ENCODE peak calls at places on chromosomes 11 and 22, in seven cellular contexts. N is fibroblast of lung, T is tibial nerve, L is psoas muscle, A is neural progenitor cell, I is HL-60, K is thyroid gland. Z is an unnamed sample.

GRCh38 chr22:35632902-35633301 is 15.3 kb upstream of the APOL6 start:
- DNase-seq in N (no peak), A (no peak), K (no peak), L (no peak), I (no peak), T (no peak), Z (no peak)

GRCh38 chr11:44484211-44484610 is 81.3 kb upstream of the CD82 start:
- DNase-seq in T (no peak), A (peak), K (peak), L (no peak), I (no peak), N (no peak), Z (no peak)

GRCh38 chr11:22685111-22685510 is 18.7 kb downstream of the GAS2 start:
- DNase-seq in I (no peak), L (no peak), K (no peak), A (no peak), N (no peak), T (no peak), Z (no peak)

GRCh38 chr11:72684236-72684912 is 10.2 kb upstream of the PDE2A start:
- DNase-seq in N (peak), I (peak), T (peak), K (peak), A (peak), L (peak), Z (no peak)

GRCh38 chr22:22893891-22894739 is 6.5 kb downstream of the IGLL5 start:
- DNase-seq in I (no peak), A (no peak), L (no peak), K (no peak), N (no peak), T (no peak), Z (peak)

GRCh38 chr11:59767212-59767611 is 12.0 kb downstream of the STX3 start:
- DNase-seq in I (peak), N (no peak), L (no peak), T (no peak), A (no peak), K (no peak), Z (no peak)

GRCh38 chr11:128684582-128685382 is 9.1 kb upstream of the FLI1 start:
- DNase-seq in I (no peak), A (peak), L (no peak), T (no peak), N (no peak), K (no peak), Z (no peak)

GRCh38 chr11:19110290-19110689 is 6.7 kb upstream of the ZDHHC13 start:
- DNase-seq in L (peak), N (no peak), K (peak), I (no peak), A (peak), T (no peak), Z (no peak)

GRCh38 chr11:26017322-26017860 is 314.5 kb upstream of the ANO3 start:
- DNase-seq in T (no peak), I (no peak), N (no peak), L (no peak), A (no peak), K (no peak), Z (no peak)

GRCh38 chr22:46730568-46731245 is 7.3 kb downstream of the CERK start:
- DNase-seq in K (no peak), L (no peak), T (no peak), A (no peak), I (no peak), N (no peak), Z (no peak)

GRCh38 chr11:44928807-44929206 is 21.9 kb downstream of the TP53I11 start:
- DNase-seq in K (no peak), L (no peak), I (no peak), N (no peak), A (peak), T (no peak), Z (no peak)

GRCh38 chr11:87437133-87437843 is 399.6 kb downstream of the TMEM135 start:
- DNase-seq in K (no peak), T (no peak), A (no peak), I (no peak), N (no peak), L (no peak), Z (no peak)

GRCh38 chr11:34342008-34342533 is 15.7 kb downstream of the ABTB2 start:
- DNase-seq in N (peak), A (peak), T (peak), L (peak), K (no peak), I (no peak), Z (peak)

GRCh38 chr11:74024630-74025029 is 15.7 kb upstream of the UCP3 start:
- DNase-seq in I (no peak), K (peak), A (no peak), T (peak), N (peak), L (peak), Z (no peak)

GRCh38 chr22:49198705-49199084 is 629.0 kb downstream of the BRD1 start:
- DNase-seq in T (no peak), I (no peak), N (no peak), K (no peak), L (no peak), A (no peak), Z (no peak)

GRCh38 chr22:11066458-11067285 is 4461.3 kb upstream of the OR11H1 start:
- DNase-seq in I (no peak), L (peak), N (no peak), T (no peak), A (no peak), K (no peak), Z (no peak)

GRCh38 chr11:95134491-95134890 is 44.8 kb downstream of the ENDOD1 start:
- DNase-seq in I (no peak), N (peak), L (no peak), A (no peak), K (no peak), T (no peak), Z (peak)

GRCh38 chr11:36091256-36091811 is 147.5 kb downstream of the LDLRAD3 start:
- DNase-seq in L (no peak), I (peak), K (no peak), N (peak), T (no peak), A (no peak), Z (no peak)

GRCh38 chr11:97909544-97910394 is 1111.0 kb upstream of the CNTN5 start:
- DNase-seq in K (no peak), L (no peak), A (no peak), T (no peak), N (peak), I (no peak), Z (no peak)

GRCh38 chr11:121615506-121615905 is 162.7 kb upstream of the SORL1-AS1 start:
- DNase-seq in L (no peak), T (no peak), N (peak), I (no peak), A (no peak), K (no peak), Z (no peak)

GRCh38 chr11:31295308-31295707 is 74.2 kb downstream of the DCDC1 start:
- DNase-seq in N (no peak), I (no peak), L (no peak), T (no peak), A (no peak), K (no peak), Z (no peak)

GRCh38 chr22:27799334-27800249 is 2.0 kb downstream of the MN1 start:
- DNase-seq in I (no peak), N (no peak), A (peak), T (no peak), K (peak), L (peak), Z (no peak)

GRCh38 chr11:61061081-61061826 is 41.0 kb upstream of the CD5 start:
- DNase-seq in K (no peak), L (no peak), T (no peak), I (peak), N (peak), A (no peak), Z (no peak)

DNA sequence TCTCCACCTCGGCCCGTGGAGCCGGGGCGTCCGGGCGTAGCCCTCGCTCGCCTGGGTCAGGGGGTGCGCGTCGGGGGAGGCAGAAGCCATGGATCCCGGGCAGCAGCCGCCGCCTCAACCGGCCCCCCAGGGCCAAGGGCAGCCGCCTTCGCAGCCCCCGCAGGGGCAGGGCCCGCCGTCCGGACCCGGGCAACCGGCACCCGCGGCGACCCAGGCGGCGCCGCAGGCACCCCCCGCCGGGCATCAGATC is 439 bp downstream of the YAP1 start:
- DNase-seq in T (no peak), I (no peak), L (no peak), A (no peak), K (no peak), N (no peak), Z (no peak)
- H3K27ac ChIP-seq in T (peak), I (no peak), L (peak), A (peak), K (peak), N (peak), Z (peak)

DNA sequence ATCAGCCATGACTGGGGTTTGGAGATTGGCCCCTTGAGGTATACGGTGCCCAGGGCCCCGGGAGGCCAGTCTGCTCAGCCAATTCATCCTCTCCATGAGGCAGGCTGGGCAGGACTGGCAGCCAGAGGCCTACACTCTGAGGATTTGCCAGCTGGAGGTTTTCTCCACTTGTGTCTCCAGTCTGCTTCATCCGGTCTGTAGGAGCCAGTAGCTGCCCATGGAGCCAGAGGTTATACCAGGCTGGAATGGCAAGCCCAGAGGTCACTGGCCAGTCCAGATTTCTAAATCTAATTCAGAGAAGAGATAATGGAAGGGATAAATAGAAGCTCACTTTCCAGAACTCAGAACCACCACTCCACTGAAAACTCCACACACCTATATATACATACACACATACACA is 10.0 kb downstream of the FHIP1B start:
- DNase-seq in K (no peak), N (no peak), L (no peak), A (no peak), I (no peak), T (no peak), Z (no peak)
- H3K27ac ChIP-seq in K (no peak), N (no peak), L (no peak), A (no peak), I (no peak), T (no peak), Z (no peak)

DNA sequence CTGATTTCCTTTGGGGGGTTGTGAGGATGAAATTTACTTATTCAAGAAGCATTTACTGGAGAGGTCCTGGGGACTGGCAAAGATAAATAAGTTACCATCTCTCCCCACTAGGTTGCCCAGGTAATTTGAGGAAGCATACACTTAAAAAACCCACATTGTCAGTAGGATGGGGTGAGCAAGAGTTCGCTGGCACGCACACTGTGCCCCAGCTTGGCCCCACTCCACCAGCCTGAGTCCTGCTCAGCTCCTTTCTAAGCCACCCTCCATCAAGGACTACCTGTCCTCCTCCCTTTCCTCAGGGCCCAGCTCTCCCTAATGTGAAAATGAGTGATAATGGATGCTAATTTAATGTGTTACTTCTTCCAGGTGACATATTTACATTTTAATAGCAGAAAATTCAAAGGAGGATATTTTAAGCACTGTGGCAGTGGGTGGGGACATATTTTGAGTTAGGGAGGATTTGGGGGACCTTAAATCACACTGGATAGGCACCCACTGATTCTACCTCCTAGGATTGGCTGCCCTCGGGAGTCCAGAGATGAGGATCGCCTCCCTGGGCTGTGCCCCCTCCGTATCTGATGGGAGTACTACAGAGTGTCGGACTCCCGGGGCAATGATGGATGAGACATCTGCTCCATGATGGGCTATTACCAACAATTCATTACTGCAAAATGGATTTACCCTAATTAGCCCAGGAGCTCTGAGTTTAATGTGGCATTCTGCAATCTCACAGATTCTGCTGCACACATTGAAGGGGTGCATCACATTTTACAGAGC is 216.7 kb upstream of the PLET1 start:
- DNase-seq in I (no peak), K (no peak), T (no peak), L (no peak), N (no peak), A (no peak), Z (no peak)
- H3K27ac ChIP-seq in I (no peak), K (no peak), T (no peak), L (no peak), N (no peak), A (no peak), Z (no peak)

GRCh38 chr11:28729339-28729738 is 621.2 kb downstream of the METTL15 start:
- DNase-seq in N (no peak), K (no peak), T (no peak), A (no peak), L (no peak), I (no peak), Z (no peak)

GRCh38 chr11:28727254-28727653 is 619.1 kb downstream of the METTL15 start:
- DNase-seq in K (no peak), A (no peak), N (no peak), I (no peak), T (no peak), L (no peak), Z (no peak)

GRCh38 chr11:28730889-28731288 is 622.7 kb downstream of the METTL15 start:
- DNase-seq in N (no peak), L (no peak), K (no peak), T (no peak), I (no peak), A (no peak), Z (no peak)

GRCh38 chr11:28730336-28730735 is 622.1 kb downstream of the METTL15 start:
- DNase-seq in N (no peak), A (no peak), T (no peak), L (no peak), K (no peak), I (no peak), Z (no peak)

DNA sequence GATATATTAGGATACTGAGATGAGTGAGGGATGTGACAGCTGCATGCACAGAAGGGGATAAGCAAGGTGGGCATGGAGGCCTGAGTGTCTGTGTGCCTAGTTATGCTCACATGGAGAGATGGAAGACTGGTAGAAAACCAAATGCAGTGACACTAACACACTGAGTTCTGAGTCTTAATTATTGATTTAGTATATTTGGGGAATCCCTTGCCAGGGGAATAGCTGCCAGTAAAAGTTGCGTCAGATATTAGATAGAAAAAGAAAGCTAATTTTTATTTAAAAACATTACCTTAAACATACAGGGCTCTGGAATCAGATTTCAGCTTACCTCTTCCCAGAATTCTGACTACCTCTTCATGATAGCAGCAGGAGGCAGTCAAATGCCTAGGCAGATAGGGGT is 620.5 kb downstream of the METTL15 start:
- DNase-seq in T (no peak), K (no peak), I (no peak), A (no peak), N (no peak), L (no peak), Z (no peak)
- H3K27ac ChIP-seq in T (no peak), K (no peak), I (no peak), A (no peak), N (no peak), L (no peak), Z (no peak)

GRCh38 chr11:13358871-13359270 is 81.3 kb downstream of the BMAL1 start:
- DNase-seq in K (no peak), L (no peak), I (no peak), N (peak), A (no peak), T (no peak), Z (no peak)
- H3K27ac ChIP-seq in K (no peak), L (no peak), I (no peak), N (no peak), A (no peak), T (no peak), Z (no peak)

GRCh38 chr11:20368441-20368840 is 4.9 kb downstream of the HTATIP2 start:
- DNase-seq in K (peak), I (no peak), T (no peak), N (no peak), L (no peak), A (no peak), Z (no peak)
- H3K27ac ChIP-seq in K (peak), I (no peak), T (peak), N (no peak), L (no peak), A (no peak), Z (no peak)

GRCh38 chr11:18013790-18014507 is 1.1 kb upstream of the SERGEF start:
- DNase-seq in N (peak), K (peak), L (no peak), T (no peak), A (peak), I (no peak), Z (no peak)
- H3K27ac ChIP-seq in N (peak), K (no peak), L (peak), T (peak), A (no peak), I (peak), Z (peak)

GRCh38 chr11:67482736-67483497 is at the start of gene AIP:
- DNase-seq in T (peak), L (peak), K (peak), A (peak), N (peak), I (peak), Z (peak)

GRCh38 chr11:67486481-67487195 is 3.8 kb downstream of the AIP start:
- DNase-seq in K (no peak), N (no peak), L (no peak), I (no peak), A (no peak), T (no peak), Z (no peak)

GRCh38 chr11:67483498-67483798 is 622 bp downstream of the AIP start:
- DNase-seq in K (no peak), N (no peak), T (no peak), I (no peak), A (no peak), L (no peak), Z (no peak)

GRCh38 chr11:67483901-67484665 is 1.3 kb downstream of the AIP start:
- DNase-seq in N (no peak), I (no peak), L (no peak), A (no peak), T (no peak), K (peak), Z (no peak)

GRCh38 chr11:67484847-67485311 is 2.1 kb downstream of the AIP start:
- DNase-seq in L (no peak), I (peak), T (no peak), N (no peak), A (no peak), K (no peak), Z (no peak)
- H3K27ac ChIP-seq in L (no peak), I (no peak), T (no peak), N (no peak), A (no peak), K (no peak), Z (no peak)